ENCODE peak calls at places on chromosomes 3 and 15, in five cellular contexts. B, O, M, N and T are unnamed samples. For H3K36me3, the result is how much of the 10 kb centered on the place peaks cover.

GRCh38 chr3:108342829-108343478 is 46.6 kb downstream of the HHLA2 start:
- DNase-seq in M (no peak), N (no peak), O (no peak), B (no peak), T (no peak)

GRCh38 chr15:99139276-99139675 is 34.4 kb downstream of the SYNM start:
- DNase-seq in N (no peak), B (no peak), O (no peak), M (no peak), T (peak)

GRCh38 chr15:68200016-68200861 is 4.9 kb downstream of the CALML4 start:
- DNase-seq in O (no peak), N (no peak), B (peak), M (peak), T (peak)

GRCh38 chr15:98941595-98942255 is 65.9 kb downstream of the PGPEP1L start:
- DNase-seq in O (no peak), M (no peak), N (no peak), B (no peak), T (no peak)

GRCh38 chr3:185958626-185959025 is 20.8 kb upstream of the TRA2B start:
- DNase-seq in M (no peak), O (no peak), N (no peak), B (no peak), T (no peak)

GRCh38 chr15:28094732-28095521 is 4.2 kb downstream of the OCA2 start:
- DNase-seq in O (no peak), N (peak), M (peak), B (peak), T (peak)

GRCh38 chr3:152375546-152375945 is 106.8 kb downstream of the MBNL1 start:
- DNase-seq in B (no peak), M (no peak), O (no peak), N (no peak), T (no peak)

GRCh38 chr15:101128191-101128590 is 123.7 kb downstream of the CHSY1 start:
- DNase-seq in O (peak), B (no peak), N (no peak), M (peak), T (no peak)

DNA sequence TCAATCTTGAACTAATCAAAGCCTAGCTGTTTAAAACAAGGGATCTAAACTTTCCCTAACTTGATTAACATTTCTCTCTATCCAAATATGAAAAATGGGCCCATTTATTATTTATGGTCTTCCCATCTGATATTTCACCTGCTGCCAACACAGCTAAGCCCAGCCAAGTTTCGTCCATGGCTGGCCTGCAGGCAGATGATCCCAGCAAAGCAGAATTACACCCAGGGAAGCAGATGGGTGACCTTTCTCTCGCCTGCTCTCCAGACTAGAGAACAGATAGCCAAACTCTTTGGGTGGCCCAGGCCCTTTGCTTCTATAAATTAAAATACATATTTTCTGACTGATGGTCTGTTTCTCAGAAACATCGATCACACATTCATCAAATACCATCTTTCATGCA is 1038.8 kb downstream of the AGBL1 start:
- DNase-seq in B (no peak), M (no peak), O (no peak), N (no peak), T (peak)
- H3K36me3 ChIP-seq in B (under half), M (under half), O (under half), N (under half), T (under half)

GRCh38 chr3:45795882-45796765 is at the start of gene SLC6A20:
- DNase-seq in M (no peak), N (no peak), O (no peak), B (no peak), T (peak)

GRCh38 chr3:45795509-45795881 is 841 bp downstream of the SLC6A20 start:
- DNase-seq in M (no peak), O (no peak), B (no peak), N (no peak), T (no peak)

GRCh38 chr3:45798034-45798433 is 1.7 kb upstream of the SLC6A20 start:
- DNase-seq in M (no peak), O (no peak), B (no peak), N (no peak), T (no peak)

GRCh38 chr3:45799586-45799985 is 3.2 kb upstream of the SLC6A20 start:
- DNase-seq in O (no peak), M (no peak), B (no peak), N (no peak), T (no peak)

GRCh38 chr3:45796902-45797637 is 734 bp upstream of the SLC6A20 start:
- DNase-seq in N (no peak), B (no peak), O (no peak), M (no peak), T (no peak)
- H3K4me3 ChIP-seq in N (no peak), B (no peak), O (no peak), M (no peak), T (peak)

GRCh38 chr15:39447431-39447830 is 133.4 kb upstream of the THBS1 start:
- DNase-seq in N (no peak), B (no peak), M (no peak), O (no peak), T (peak)

GRCh38 chr15:39447881-39448280 is 133.0 kb upstream of the THBS1 start:
- DNase-seq in N (no peak), O (no peak), M (no peak), B (no peak), T (no peak)

GRCh38 chr15:39451121-39451698 is 129.7 kb upstream of the THBS1 start:
- DNase-seq in N (no peak), O (no peak), B (no peak), M (no peak), T (no peak)

GRCh38 chr15:39444729-39445470 is 136.0 kb upstream of the THBS1 start:
- DNase-seq in M (no peak), O (no peak), N (no peak), B (no peak), T (peak)

GRCh38 chr15:39448409-39448808 is 132.5 kb upstream of the THBS1 start:
- DNase-seq in O (no peak), B (no peak), M (no peak), N (no peak), T (no peak)
- H3K36me3 ChIP-seq in O (under half), B (under half), M (under half), N (under half), T (under half)

DNA sequence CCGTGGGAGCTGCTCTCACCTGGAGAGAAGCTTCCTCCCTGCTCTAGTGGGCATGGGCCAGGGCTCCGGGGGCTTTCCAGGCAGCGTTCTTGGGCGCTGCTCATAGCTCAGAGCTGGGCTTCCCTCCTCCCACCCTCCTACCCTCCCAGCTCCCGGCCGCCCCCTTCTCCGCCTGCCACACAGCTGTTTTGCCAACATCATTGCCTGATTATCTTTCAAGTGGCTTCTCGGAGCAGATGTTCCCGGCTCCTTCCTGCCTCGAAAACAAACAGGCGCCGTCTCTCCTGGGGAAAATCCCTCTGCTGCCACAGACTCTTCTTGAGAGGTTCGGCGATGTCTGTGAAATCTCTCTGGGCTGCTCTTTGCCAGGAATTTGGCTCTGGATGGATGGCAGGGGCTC is 195.6 kb downstream of the RPLP1 start:
- DNase-seq in B (peak), N (no peak), M (no peak), O (peak), T (peak)
- H3K4me3 ChIP-seq in B (no peak), N (no peak), M (no peak), O (peak), T (no peak)

GRCh38 chr3:170159459-170159858 is 22.1 kb downstream of the PHC3 start:
- DNase-seq in M (no peak), B (no peak), N (no peak), O (no peak), T (no peak)

GRCh38 chr3:170159933-170160332 is 21.6 kb downstream of the PHC3 start:
- DNase-seq in N (no peak), B (no peak), M (no peak), O (no peak), T (no peak)

GRCh38 chr3:170162630-170163029 is 18.9 kb downstream of the PHC3 start:
- DNase-seq in M (no peak), N (no peak), B (no peak), O (no peak), T (no peak)

GRCh38 chr3:170163956-170164645 is 17.4 kb downstream of the PHC3 start:
- DNase-seq in O (no peak), N (no peak), B (no peak), M (no peak), T (no peak)

DNA sequence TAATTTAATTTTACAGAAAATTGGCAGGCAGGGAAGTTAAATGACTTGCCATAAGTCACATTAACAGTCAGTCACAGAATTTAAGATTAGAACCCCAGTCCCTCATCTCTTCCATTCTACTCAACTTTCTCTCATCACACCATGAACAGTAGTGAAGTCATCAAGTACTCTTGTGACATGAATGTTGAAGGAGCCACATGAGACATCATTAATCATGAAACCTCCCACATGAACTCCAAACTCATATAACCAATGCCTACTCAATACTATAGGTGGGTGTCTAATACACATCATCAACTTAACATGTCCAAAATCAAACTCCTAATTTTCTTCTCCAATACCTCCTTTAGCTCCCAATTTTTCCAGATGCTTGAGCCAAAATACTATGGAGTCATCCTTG is 19.5 kb downstream of the PHC3 start:
- DNase-seq in N (no peak), O (no peak), M (no peak), B (no peak), T (no peak)
- H3K36me3 ChIP-seq in N (under half), O (half or more), M (under half), B (under half), T (under half)